ENCODE peak calls at places on chromosomes 12 and 14, in four cellular contexts. S, I, P and E are unnamed samples.

GRCh38 chr12:122202017-122202416 is 1.5 kb upstream of the B3GNT4 start:
- DNase-seq in S (no peak), I (no peak), P (no peak), E (no peak)

GRCh38 chr12:46664771-46665287 is 161.0 kb downstream of the SLC38A4 start:
- DNase-seq in S (no peak), P (no peak), I (peak), E (no peak)

GRCh38 chr12:64627781-64628180 is 17.5 kb downstream of the RASSF3 start:
- DNase-seq in I (no peak), S (no peak), P (no peak), E (no peak)

GRCh38 chr14:36161781-36162180 is 14.7 kb downstream of the PTCSC3 start:
- DNase-seq in P (no peak), I (no peak), S (no peak), E (no peak)

GRCh38 chr12:111953455-111953854 is 59.5 kb downstream of the TMEM116 start:
- DNase-seq in S (no peak), I (no peak), P (no peak), E (no peak)

GRCh38 chr12:68446379-68446778 is 114.2 kb upstream of the MDM1 start:
- DNase-seq in P (no peak), I (no peak), S (no peak), E (no peak)

GRCh38 chr14:61326149-61326548 is 4.8 kb downstream of the PRKCH start:
- DNase-seq in I (no peak), S (no peak), P (no peak), E (no peak)

GRCh38 chr12:6810758-6811157 is 10.9 kb upstream of the GPR162 start:
- DNase-seq in P (no peak), I (no peak), S (no peak), E (no peak)

GRCh38 chr14:57637901-57638300 is 144.2 kb upstream of the CCDC198 start:
- DNase-seq in S (no peak), P (no peak), I (no peak), E (no peak)

GRCh38 chr12:55720894-55721444 is 776 bp downstream of the RDH5 start:
- DNase-seq in S (no peak), P (peak), I (no peak), E (peak)

GRCh38 chr14:69666112-69666511 is 54.7 kb downstream of the SUSD6 start:
- DNase-seq in I (no peak), S (no peak), P (no peak), E (no peak)

GRCh38 chr14:91607322-91608047 is 97.4 kb upstream of the PPP4R3A start:
- DNase-seq in I (no peak), S (no peak), P (no peak), E (no peak)

GRCh38 chr14:79464468-79464867 is 746.8 kb downstream of the DIO2 start:
- DNase-seq in P (no peak), I (no peak), S (no peak), E (no peak)

GRCh38 chr14:60637490-60638452 is 11.5 kb downstream of the SIX1 start:
- DNase-seq in I (no peak), P (no peak), S (no peak), E (no peak)

GRCh38 chr12:62604856-62605255 is 138.2 kb downstream of the MON2 start:
- DNase-seq in S (no peak), I (no peak), P (no peak), E (no peak)

GRCh38 chr14:58501214-58501816 is 73.8 kb downstream of the KIAA0586 start:
- DNase-seq in P (no peak), S (peak), I (peak), E (peak)

GRCh38 chr12:19689801-19690472 is 250.6 kb downstream of the AEBP2 start:
- DNase-seq in I (no peak), P (no peak), S (no peak), E (no peak)

GRCh38 chr14:32087907-32088306 is 10.8 kb downstream of the ARHGAP5 start:
- DNase-seq in P (no peak), S (no peak), I (no peak), E (no peak)

GRCh38 chr12:92278378-92278828 is 132.8 kb upstream of the BTG1 start:
- DNase-seq in I (no peak), P (no peak), S (no peak), E (no peak)

GRCh38 chr12:131682511-131682895 is 28.4 kb upstream of the SFSWAP start:
- DNase-seq in I (no peak), P (no peak), S (no peak), E (no peak)

GRCh38 chr12:69739287-69740191 is 879 bp downstream of the RAB3IP start:
- DNase-seq in S (peak), I (peak), P (peak), E (peak)

GRCh38 chr12:97568336-97569180 is 106.0 kb downstream of the RMST start:
- DNase-seq in I (no peak), S (no peak), P (no peak), E (peak)

GRCh38 chr14:105173901-105174894 is 5.6 kb upstream of the JAG2 start:
- DNase-seq in S (peak), P (no peak), I (no peak), E (no peak)

GRCh38 chr14:49418789-49419188 is 167.4 kb downstream of the RPS29 start:
- DNase-seq in P (no peak), S (no peak), I (no peak), E (no peak)

GRCh38 chr14:35653045-35653444 is 119.1 kb downstream of the INSM2 start:
- DNase-seq in I (no peak), S (no peak), P (no peak), E (no peak)

GRCh38 chr14:96662116-96662901 is 134.9 kb upstream of the VRK1 start:
- DNase-seq in I (no peak), P (no peak), S (no peak), E (no peak)

GRCh38 chr14:36442824-36443241 is 77.2 kb downstream of the NKX2-1 start:
- DNase-seq in S (no peak), I (no peak), P (no peak), E (no peak)

GRCh38 chr12:107632246-107632645 is 53.4 kb upstream of the PWP1 start:
- DNase-seq in S (no peak), P (no peak), I (no peak), E (no peak)

GRCh38 chr14:24566318-24566717 is 9.7 kb downstream of the CTSG start:
- DNase-seq in P (no peak), S (no peak), I (no peak), E (no peak)

GRCh38 chr14:94598816-94599655 is 13.2 kb upstream of the SERPINA3 start:
- DNase-seq in I (no peak), S (no peak), P (peak), E (no peak)

GRCh38 chr14:64704743-64705405 is 650 bp downstream of the PLEKHG3 start:
- DNase-seq in P (peak), I (no peak), S (no peak), E (no peak)

GRCh38 chr12:28883406-28883997 is 265.6 kb upstream of the FAR2 start:
- DNase-seq in S (no peak), I (no peak), P (no peak), E (no peak)

GRCh38 chr12:108634225-108634795 is 616 bp upstream of the SELPLG start:
- DNase-seq in I (no peak), P (no peak), S (no peak), E (peak)